ENCODE peak calls at places on chromosomes 12 and 14, in nine cellular contexts. Y, W, F, S, J, R, N, G and L are unnamed samples.
A peak's percentile ranks its signal among the peaks of the same experiment; 100 is the strongest.

GRCh38 chr14:58944226-58944769 is 244.2 kb upstream of the DAAM1 start:
- DNase-seq in Y (peak; percentile 59), W (no peak), F (peak; percentile 29), S (no peak), J (no peak), R (peak; percentile 42), N (no peak), G (no peak), L (no peak)

GRCh38 chr14:92503756-92504491 is 9.7 kb upstream of the RIN3 start:
- DNase-seq in Y (no peak), W (peak; percentile 88), F (no peak), S (peak; percentile 95), J (peak; percentile 88), R (peak; percentile 62), N (no peak), G (no peak), L (no peak)

GRCh38 chr14:90049390-90049789 is 12.4 kb upstream of the KCNK13 start:
- DNase-seq in Y (peak; percentile 31), W (no peak), F (no peak), S (no peak), J (no peak), R (no peak), N (no peak), G (no peak), L (no peak)

GRCh38 chr12:56143870-56144269 is 8.5 kb upstream of the MYL6B start:
- DNase-seq in Y (no peak), W (no peak), F (no peak), S (no peak), J (no peak), R (no peak), N (no peak), G (no peak), L (no peak)

GRCh38 chr12:63086149-63086915 is 64.7 kb downstream of the AVPR1A start:
- DNase-seq in Y (no peak), W (no peak), F (no peak), S (no peak), J (no peak), R (no peak), N (no peak), G (no peak), L (no peak)

GRCh38 chr12:64082866-64083268 is 139.2 kb downstream of the KICS2 start:
- DNase-seq in Y (no peak), W (no peak), F (no peak), S (no peak), J (no peak), R (peak; percentile 6), N (peak; percentile 30), G (no peak), L (no peak)

GRCh38 chr12:57837779-57838562 is 8.6 kb downstream of the CTDSP2 start:
- DNase-seq in Y (peak; percentile 79), W (no peak), F (peak; percentile 61), S (peak; percentile 38), J (peak; percentile 88), R (peak; percentile 54), N (no peak), G (peak; percentile 50), L (no peak)

GRCh38 chr14:69363055-69363454 is 35.0 kb downstream of the ERH start:
- DNase-seq in Y (peak; percentile 72), W (no peak), F (peak; percentile 74), S (no peak), J (peak; percentile 76), R (peak; percentile 30), N (peak; percentile 78), G (no peak), L (no peak)

GRCh38 chr14:65500075-65500474 is 87.5 kb downstream of the FUT8 start:
- DNase-seq in Y (no peak), W (no peak), F (no peak), S (no peak), J (no peak), R (no peak), N (no peak), G (no peak), L (no peak)

DNA sequence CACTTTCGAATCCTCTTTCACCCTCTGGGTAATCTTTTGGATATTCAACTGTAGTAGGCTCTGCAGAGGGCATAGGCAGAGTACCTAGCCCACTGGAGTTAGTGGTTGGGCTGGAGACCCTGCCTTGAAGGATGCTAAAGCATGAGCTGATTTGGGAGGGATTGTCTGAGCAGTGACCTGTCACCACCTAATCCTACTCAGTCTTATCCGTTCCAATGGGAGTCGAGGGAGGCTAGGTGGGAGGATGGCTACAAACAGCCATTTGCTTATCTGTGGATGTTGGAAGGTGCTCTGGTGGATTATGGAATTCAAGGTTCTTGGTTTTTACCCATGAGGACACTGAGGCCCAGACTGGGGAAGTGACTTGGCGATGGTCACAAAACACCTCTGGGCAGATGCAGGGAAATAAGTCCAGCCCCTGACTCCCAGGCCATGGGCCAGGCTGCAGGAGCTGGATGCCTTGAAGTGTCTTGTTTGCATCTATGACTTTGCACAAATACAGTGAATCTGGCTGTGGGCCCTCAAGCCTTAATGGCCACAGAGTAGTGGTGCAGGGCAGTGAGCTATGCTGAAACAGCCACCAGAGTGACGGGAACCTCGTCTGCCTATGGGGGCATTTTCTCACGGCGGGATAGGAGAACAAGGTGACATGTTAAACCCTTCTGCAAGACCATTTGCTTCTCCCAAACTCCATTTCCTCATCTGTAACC is 3.7 kb downstream of the KMT5A start:
- DNase-seq in Y (peak; percentile 12), W (no peak), F (no peak), S (no peak), J (peak; percentile 25), R (no peak), N (no peak), G (peak; percentile 49), L (no peak)
- H3K4me2 ChIP-seq in Y (peak overlapping the region; percentile 94), W (peak overlapping the region; percentile 99), F (no peak overlapping the region), S (peak overlapping the region; percentile 96), J (peak overlapping the region; percentile 82), R (peak overlapping the region; percentile 88), N (peak overlapping the region; percentile 99), G (peak overlapping the region; percentile 75), L (peak overlapping the region; percentile 78)

GRCh38 chr14:72715215-72715909 is 178.5 kb downstream of the DPF3 start:
- DNase-seq in Y (no peak), W (no peak), F (peak; percentile 18), S (no peak), J (peak; percentile 26), R (no peak), N (no peak), G (no peak), L (no peak)

GRCh38 chr14:72714094-72714493 is 179.8 kb downstream of the DPF3 start:
- DNase-seq in Y (no peak), W (no peak), F (no peak), S (no peak), J (no peak), R (no peak), N (no peak), G (no peak), L (no peak)

GRCh38 chr14:72716471-72716870 is 177.4 kb downstream of the DPF3 start:
- DNase-seq in Y (no peak), W (no peak), F (no peak), S (peak; percentile 13), J (no peak), R (no peak), N (no peak), G (no peak), L (no peak)

GRCh38 chr14:72715910-72716268 is 178.0 kb downstream of the DPF3 start:
- DNase-seq in Y (no peak), W (no peak), F (peak; percentile 24), S (no peak), J (no peak), R (no peak), N (no peak), G (no peak), L (no peak)

DNA sequence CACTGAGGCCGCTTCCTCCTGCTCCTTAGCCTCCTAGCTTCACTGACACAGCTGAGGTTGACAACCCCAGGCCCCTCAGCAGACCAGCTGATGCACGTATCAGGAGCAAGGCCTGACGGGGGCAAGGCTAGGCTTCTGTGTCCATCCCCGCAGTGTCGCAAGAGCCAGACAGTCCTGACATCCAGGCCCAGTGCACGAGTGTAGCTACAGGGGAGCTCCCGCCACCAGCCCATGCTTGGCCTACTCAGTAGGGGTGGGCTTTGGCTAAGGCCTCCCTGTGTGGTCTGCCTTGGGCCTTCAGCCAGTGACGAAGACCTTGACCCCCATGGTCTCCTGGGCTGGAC is 179.1 kb downstream of the DPF3 start:
- DNase-seq in Y (no peak), W (no peak), F (no peak), S (no peak), J (no peak), R (no peak), N (no peak), G (no peak), L (no peak)
- TF ChIP-seq EZH2phosphoT487 in Y (no peak), W (no peak), F (no peak), S (no peak), J (no peak), R (no peak), N (no peak), G (no peak), L (no peak)

DNA sequence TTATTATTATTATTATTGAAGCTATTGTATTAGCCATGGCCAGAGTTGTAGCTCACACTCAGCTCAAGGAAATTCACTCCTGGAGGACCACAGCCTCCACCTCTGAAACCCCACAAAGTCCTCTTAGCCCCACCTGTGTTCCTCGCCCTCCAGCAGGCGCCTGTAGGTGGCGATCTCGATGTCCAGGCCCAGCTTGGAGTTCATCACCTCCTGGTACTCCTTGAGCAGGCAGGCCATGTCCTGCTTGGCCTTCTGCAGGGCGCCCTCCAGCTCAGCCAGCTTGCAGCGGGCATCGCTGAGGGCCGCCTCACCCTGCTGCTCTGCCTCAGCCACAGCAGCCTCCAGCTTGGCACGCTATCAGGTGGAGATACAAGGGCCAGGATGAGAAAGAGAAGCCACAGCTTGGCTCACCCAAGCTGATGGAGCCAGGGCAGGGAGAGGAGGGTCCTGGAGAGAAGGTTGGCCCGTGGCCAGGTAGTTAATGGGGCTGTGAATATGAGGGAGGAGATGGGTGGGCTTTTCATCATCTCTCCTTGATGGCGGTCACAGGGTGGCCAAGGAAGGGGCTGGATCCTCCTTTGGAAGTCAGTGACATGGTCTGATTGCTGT is 5.1 kb downstream of the KRT85 start:
- DNase-seq in Y (peak; percentile 34), W (no peak), F (no peak), S (no peak), J (no peak), R (no peak), N (no peak), G (peak; percentile 21), L (no peak)
- H3K4me2 ChIP-seq in Y (no peak overlapping the region), W (no peak overlapping the region), F (no peak overlapping the region), S (no peak overlapping the region), J (no peak overlapping the region), R (no peak overlapping the region), N (no peak overlapping the region), G (no peak overlapping the region), L (no peak overlapping the region)

GRCh38 chr14:74486164-74486563 is 6.9 kb downstream of the NPC2 start:
- DNase-seq in Y (no peak), W (no peak), F (no peak), S (no peak), J (no peak), R (no peak), N (no peak), G (no peak), L (no peak)

GRCh38 chr14:74493343-74494261 is at the start of gene ISCA2:
- DNase-seq in Y (peak; percentile 99), W (peak; percentile 97), F (peak; percentile 100), S (peak; percentile 99), J (peak; percentile 100), R (peak; percentile 99), N (peak; percentile 99), G (peak; percentile 99), L (peak; percentile 93)

GRCh38 chr14:74491952-74492351 is 1.2 kb downstream of the NPC2 start:
- DNase-seq in Y (peak; percentile 57), W (no peak), F (peak; percentile 50), S (peak; percentile 60), J (peak; percentile 64), R (peak; percentile 36), N (no peak), G (peak; percentile 75), L (peak; percentile 59)

GRCh38 chr14:74492413-74493342 is at the start of gene NPC2:
- DNase-seq in Y (no peak), W (no peak), F (no peak), S (peak; percentile 19), J (peak; percentile 47), R (no peak), N (no peak), G (no peak), L (no peak)

GRCh38 chr14:74488788-74489397 is 4.2 kb downstream of the NPC2 start:
- DNase-seq in Y (no peak), W (peak; percentile 60), F (no peak), S (peak; percentile 93), J (peak; percentile 47), R (no peak), N (no peak), G (peak; percentile 47), L (peak; percentile 47)
- TF ChIP-seq EZH2phosphoT487 in Y (no peak), W (no peak), F (no peak), S (no peak), J (no peak), R (no peak), N (no peak), G (no peak), L (no peak)